ENCODE peak calls at places on chromosomes 16 and 17, in four cellular contexts. Z is heart right ventricle, Y is transverse colon, S is PC-9. R is an unnamed sample. For H3K36me3 and H3K27me3, the result is how much of the 10 kb centered on the place peaks cover.

GRCh38 chr17:58219789-58220183 is 731 bp upstream of the MKS1 start:
- DNase-seq in Z (no peak), Y (no peak), S (no peak), R (no peak)

GRCh38 chr17:69466451-69466850 is 52.0 kb downstream of the MAP2K6 start:
- DNase-seq in Z (no peak), Y (no peak), S (peak), R (no peak)

GRCh38 chr16:77273815-77274214 is 74.6 kb downstream of the SYCE1L start:
- DNase-seq in Z (no peak), Y (no peak), S (no peak), R (peak)

GRCh38 chr17:75778861-75779249 is 5.8 kb upstream of the UNK start:
- DNase-seq in Z (peak), Y (peak), S (no peak), R (no peak)

GRCh38 chr17:44348234-44348987 is 3.3 kb downstream of the GRN start:
- DNase-seq in Z (no peak), Y (peak), S (no peak), R (no peak)

GRCh38 chr17:80437532-80437931 is 22.6 kb downstream of the ENDOV start:
- DNase-seq in Z (no peak), Y (no peak), S (no peak), R (no peak)

GRCh38 chr16:29686740-29687327 is 7.9 kb downstream of the QPRT start:
- DNase-seq in Z (no peak), Y (no peak), S (no peak), R (no peak)

GRCh38 chr17:4101127-4101798 is 41.6 kb downstream of the ZZEF1 start:
- DNase-seq in Z (no peak), Y (no peak), S (no peak), R (no peak)

GRCh38 chr16:84278968-84279367 is 15.7 kb upstream of the WFDC1 start:
- DNase-seq in Z (no peak), Y (no peak), S (no peak), R (no peak)

GRCh38 chr17:45908460-45908859 is 14.1 kb downstream of the MAPT start:
- DNase-seq in Z (no peak), Y (no peak), S (no peak), R (no peak)

GRCh38 chr16:30769379-30770089 is 7.4 kb downstream of the RNF40 start:
- DNase-seq in Z (no peak), Y (no peak), S (no peak), R (no peak)

GRCh38 chr17:2369551-2370210 is 31.2 kb downstream of the MNT start:
- DNase-seq in Z (no peak), Y (no peak), S (no peak), R (no peak)

GRCh38 chr17:32495347-32496253 is 8.8 kb downstream of the CDK5R1 start:
- DNase-seq in Z (peak), Y (no peak), S (no peak), R (no peak)

GRCh38 chr17:56629450-56630187 is 36.1 kb downstream of the NOG start:
- DNase-seq in Z (no peak), Y (no peak), S (peak), R (no peak)

GRCh38 chr17:20092973-20093626 is 83.9 kb downstream of the SPECC1 start:
- DNase-seq in Z (no peak), Y (no peak), S (no peak), R (no peak)

GRCh38 chr17:38873646-38874380 is 4.0 kb downstream of the LASP1 start:
- DNase-seq in Z (no peak), Y (peak), S (peak), R (no peak)

GRCh38 chr16:51392651-51393187 is 241.6 kb upstream of the SALL1 start:
- DNase-seq in Z (peak), Y (no peak), S (no peak), R (no peak)

GRCh38 chr17:36892112-36892838 is 45.0 kb upstream of the LHX1 start:
- DNase-seq in Z (no peak), Y (no peak), S (no peak), R (no peak)

GRCh38 chr16:30997000-30997886 is 12.2 kb downstream of the HSD3B7 start:
- DNase-seq in Z (peak), Y (peak), S (peak), R (no peak)

GRCh38 chr16:50680907-50681885 is at the start of gene SNX20:
- DNase-seq in Z (no peak), Y (peak), S (no peak), R (no peak)

GRCh38 chr17:57872536-57872935 is 22.7 kb upstream of the MRPS23 start:
- DNase-seq in Z (peak), Y (no peak), S (no peak), R (no peak)

GRCh38 chr16:17396762-17397498 is 73.8 kb downstream of the XYLT1 start:
- DNase-seq in Z (no peak), Y (peak), S (no peak), R (no peak)

GRCh38 chr17:64662774-64663367 is 764 bp upstream of the SMURF2 start:
- DNase-seq in Z (no peak), Y (no peak), S (peak), R (no peak)

GRCh38 chr17:42179911-42180410 is 981 bp downstream of the KCNH4 start:
- DNase-seq in Z (peak), Y (peak), S (no peak), R (no peak)

GRCh38 chr16:35750701-35751104 is 2291.3 kb downstream of the TP53TG3F start:
- DNase-seq in Z (no peak), Y (no peak), S (no peak), R (no peak)

GRCh38 chr16:35751191-35751941 is 2292.0 kb downstream of the TP53TG3F start:
- DNase-seq in Z (peak), Y (no peak), S (no peak), R (no peak)

GRCh38 chr16:35748621-35749252 is 2289.3 kb downstream of the TP53TG3F start:
- DNase-seq in Z (peak), Y (no peak), S (no peak), R (no peak)

GRCh38 chr16:35749253-35750141 is 2290.1 kb downstream of the TP53TG3F start:
- DNase-seq in Z (peak), Y (no peak), S (no peak), R (no peak)

GRCh38 chr16:35750157-35750689 is 2290.8 kb downstream of the TP53TG3F start:
- DNase-seq in Z (no peak), Y (no peak), S (no peak), R (no peak)
- H3K36me3 ChIP-seq in Z (under half), Y (under half), S (under half), R (under half)

DNA sequence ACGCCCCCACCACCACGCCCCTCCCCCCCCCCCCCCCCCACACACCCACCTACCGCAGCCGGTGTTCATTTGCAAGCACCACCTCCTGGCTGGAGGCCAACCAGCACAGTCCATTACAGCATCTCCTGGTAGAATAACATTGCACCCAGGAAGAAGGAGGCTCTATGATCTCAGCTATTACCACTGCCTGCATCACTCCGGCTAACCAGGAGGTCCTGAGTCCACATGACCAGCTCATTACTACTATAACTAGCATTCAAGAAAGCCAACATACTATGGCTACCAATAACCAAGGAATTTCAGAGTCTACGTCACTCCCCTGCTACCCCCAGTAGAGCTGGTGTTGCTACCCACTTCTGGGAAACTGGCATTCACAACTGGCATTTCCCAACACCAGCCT is 81.1 kb upstream of the ALOX12 start:
- DNase-seq in Z (no peak), Y (no peak), S (no peak), R (no peak)
- H3K27me3 ChIP-seq in Z (under half), Y (under half), S (under half), R (under half)

DNA sequence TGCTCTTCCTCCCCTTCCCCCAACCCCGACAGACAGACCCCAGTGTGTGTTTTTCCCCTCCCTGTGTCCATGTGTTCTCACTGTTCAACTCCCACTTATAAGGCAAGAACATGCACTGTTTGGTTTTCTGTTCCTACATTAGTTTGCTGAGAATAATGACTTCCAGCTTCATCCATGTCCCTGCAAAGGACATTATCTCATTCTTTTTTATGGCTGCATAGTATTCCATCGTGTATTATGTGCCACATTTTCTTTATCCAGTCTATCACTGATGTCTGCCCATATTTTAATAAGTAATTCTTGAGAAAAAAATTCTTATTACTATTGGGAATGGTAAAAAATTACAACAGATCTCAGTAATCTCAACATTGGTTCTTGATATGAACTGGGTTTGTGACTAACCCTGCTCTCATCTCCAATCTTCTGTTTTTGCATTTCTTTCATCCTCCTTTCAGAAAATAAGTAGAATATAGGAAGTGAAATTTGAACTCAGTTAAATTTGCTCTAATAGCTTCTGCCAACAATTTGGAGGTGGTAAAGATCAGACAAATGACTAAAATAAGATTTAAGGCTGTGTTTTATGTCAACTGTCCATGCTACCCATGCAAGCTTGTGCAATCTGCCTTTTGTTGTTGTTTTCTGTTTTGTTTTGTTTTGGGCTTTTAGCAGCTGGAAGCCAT is 11.1 kb downstream of the MARF1 start:
- DNase-seq in Z (no peak), Y (no peak), S (no peak), R (no peak)
- H3K36me3 ChIP-seq in Z (half or more), Y (half or more), S (under half), R (under half)

DNA sequence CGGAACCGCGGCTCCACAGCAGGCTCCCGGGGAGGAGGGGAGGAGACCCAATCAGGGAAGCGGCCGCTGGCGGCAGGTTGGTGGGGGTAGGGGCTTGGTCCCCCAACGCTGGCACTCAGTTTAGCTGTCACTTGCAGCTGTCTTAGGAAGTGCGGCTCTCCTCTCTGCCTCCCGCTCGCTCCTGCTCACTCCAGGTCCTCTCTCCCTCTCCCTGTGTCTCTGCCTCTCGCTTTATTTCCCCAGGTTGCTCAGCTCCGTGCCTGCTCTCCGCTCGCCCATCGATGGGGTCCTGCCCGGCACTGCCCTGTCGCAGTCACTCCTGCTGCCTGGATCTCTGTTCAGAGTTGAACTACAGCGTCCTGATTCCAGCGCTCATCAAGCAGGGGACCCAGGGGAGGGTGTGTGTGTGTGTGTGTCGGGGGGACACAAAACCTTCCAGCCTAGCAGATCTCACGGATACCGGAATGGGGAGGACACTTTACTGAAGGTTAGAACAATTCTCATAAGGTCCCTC is 145.6 kb downstream of the ENGASE start:
- DNase-seq in Z (no peak), Y (no peak), S (no peak), R (no peak)
- H3K27me3 ChIP-seq in Z (half or more), Y (half or more), S (half or more), R (half or more)

GRCh38 chr16:66594739-66595138 is 9.8 kb upstream of the CMTM3 start:
- DNase-seq in Z (no peak), Y (no peak), S (no peak), R (no peak)
- H3K36me3 ChIP-seq in Z (under half), Y (under half), S (under half), R (under half)

GRCh38 chr16:73095142-73095791 is 47.3 kb upstream of the ZFHX3 start:
- DNase-seq in Z (no peak), Y (no peak), S (no peak), R (no peak)

GRCh38 chr16:73095885-73096341 is 48.0 kb upstream of the ZFHX3 start:
- DNase-seq in Z (no peak), Y (no peak), S (no peak), R (no peak)

GRCh38 chr16:73092236-73092781 is 44.4 kb upstream of the ZFHX3 start:
- DNase-seq in Z (no peak), Y (no peak), S (no peak), R (no peak)

GRCh38 chr16:73093146-73094144 is 45.5 kb upstream of the ZFHX3 start:
- DNase-seq in Z (no peak), Y (no peak), S (no peak), R (no peak)

DNA sequence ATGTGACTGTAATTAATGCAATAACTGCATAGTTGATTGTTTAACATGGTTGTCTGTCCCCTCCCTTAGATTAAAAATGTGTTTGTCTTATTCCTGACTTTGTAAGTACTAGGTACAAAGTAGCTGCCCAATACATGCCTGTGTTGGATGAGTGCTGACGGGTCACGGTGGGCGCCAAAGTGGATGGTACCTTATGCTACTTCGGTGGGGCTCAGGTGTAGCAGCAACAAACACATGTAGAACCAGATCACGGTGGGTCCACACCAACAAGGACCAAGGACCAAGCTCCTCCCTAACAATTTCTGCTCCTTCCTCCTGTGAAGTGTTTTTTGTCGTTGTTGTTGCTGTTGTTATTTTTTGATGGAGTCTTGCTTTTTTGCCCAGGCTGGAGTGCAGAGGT is 46.4 kb upstream of the ZFHX3 start:
- DNase-seq in Z (no peak), Y (no peak), S (no peak), R (no peak)
- H3K27me3 ChIP-seq in Z (under half), Y (under half), S (under half), R (under half)

GRCh38 chr17:59601130-59601529 is 18.6 kb upstream of the CLTC start:
- DNase-seq in Z (no peak), Y (no peak), S (no peak), R (no peak)

DNA sequence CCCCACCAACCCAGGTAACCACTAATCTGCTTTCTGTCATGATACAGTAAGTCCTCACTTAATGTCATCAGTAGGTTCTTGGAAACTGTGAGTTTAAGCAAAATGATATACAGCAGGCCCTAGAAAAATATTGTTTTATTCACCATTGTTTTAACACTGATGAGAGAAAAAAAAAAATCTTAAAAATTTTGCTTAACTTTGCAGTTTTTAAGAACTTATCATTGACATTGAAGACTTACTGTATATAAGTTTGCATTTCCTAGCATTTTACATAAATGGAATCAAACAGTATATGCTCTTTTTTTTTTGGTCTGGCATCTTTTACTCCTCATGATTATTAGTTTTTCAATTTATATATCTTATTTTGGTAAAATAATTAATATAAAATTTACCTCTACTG is 19.5 kb upstream of the CLTC start:
- DNase-seq in Z (no peak), Y (no peak), S (no peak), R (no peak)
- H3K36me3 ChIP-seq in Z (under half), Y (under half), S (under half), R (under half)

GRCh38 chr16:58462499-58462996 is 37.4 kb upstream of the NDRG4 start:
- DNase-seq in Z (no peak), Y (no peak), S (no peak), R (no peak)
- H3K27me3 ChIP-seq in Z (under half), Y (half or more), S (under half), R (under half)